ENCODE peak calls at places on chromosomes 3 and 15, in four cellular contexts. W, Z, P and F are unnamed samples.

GRCh38 chr15:88091444-88092016 is 165.0 kb downstream of the NTRK3 start:
- DNase-seq in Z (no peak), P (no peak), W (no peak), F (no peak)

GRCh38 chr15:24078310-24079029 is 391.4 kb upstream of the NDN start:
- DNase-seq in Z (no peak), P (no peak), W (no peak), F (no peak)

GRCh38 chr3:32630266-32630665 is 54.7 kb upstream of the CNOT10 start:
- DNase-seq in P (no peak), W (no peak), Z (no peak), F (no peak)

GRCh38 chr3:137035631-137036030 is 77.8 kb downstream of the IL20RB start:
- DNase-seq in Z (no peak), W (peak), P (no peak), F (no peak)

GRCh38 chr15:75437721-75438120 is 13.8 kb downstream of the SIN3A start:
- DNase-seq in P (no peak), Z (no peak), W (no peak), F (no peak)

GRCh38 chr3:124565551-124565950 is 164.7 kb upstream of the UMPS start:
- DNase-seq in W (no peak), Z (no peak), P (no peak), F (no peak)

GRCh38 chr15:58923696-58924300 is 9.7 kb downstream of the SLTM start:
- DNase-seq in P (no peak), Z (no peak), W (no peak), F (no peak)

GRCh38 chr3:66115858-66116654 is 77.3 kb upstream of the MAGI1 start:
- DNase-seq in Z (peak), P (peak), W (peak), F (peak)

GRCh38 chr3:8900065-8900464 is 63.2 kb downstream of the RAD18 start:
- DNase-seq in Z (no peak), P (peak), W (peak), F (no peak)

GRCh38 chr15:39730552-39730951 is 52.1 kb downstream of the FSIP1 start:
- DNase-seq in W (no peak), P (no peak), Z (no peak), F (no peak)

GRCh38 chr3:28726840-28727239 is 378.2 kb upstream of the AZI2 start:
- DNase-seq in Z (peak), W (no peak), P (peak), F (peak)

GRCh38 chr15:87269566-87269965 is 987.0 kb downstream of the NTRK3 start:
- DNase-seq in W (no peak), Z (no peak), P (peak), F (peak)

GRCh38 chr3:95333826-95334225 is 1271.0 kb downstream of the NSUN3 start:
- DNase-seq in P (no peak), W (no peak), Z (peak), F (peak)

GRCh38 chr3:52388933-52389332 is 56.0 kb downstream of the SEMA3G start:
- DNase-seq in W (no peak), P (no peak), Z (no peak), F (no peak)
- TF ChIP-seq CTCF in W (no peak), P (no peak), Z (no peak), F (no peak)

GRCh38 chr3:188573929-188574317 is 420.0 kb downstream of the LPP start:
- DNase-seq in Z (no peak), P (no peak), W (no peak), F (no peak)
- H3K4me3 ChIP-seq in Z (no peak), P (no peak), W (no peak), F (no peak)

GRCh38 chr3:156106721-156107373 is 13.5 kb upstream of the KCNAB1 start:
- DNase-seq in Z (no peak), W (no peak), P (no peak), F (no peak)
- TF ChIP-seq CTCF in Z (no peak), W (no peak), P (no peak), F (peak)

GRCh38 chr15:92653836-92654524 is 1.6 kb downstream of the FAM174B start:
- DNase-seq in P (peak), W (no peak), Z (peak), F (peak)

GRCh38 chr15:92655178-92655995 is at the start of gene FAM174B:
- DNase-seq in Z (peak), P (peak), W (no peak), F (no peak)

GRCh38 chr15:92653366-92653765 is 2.2 kb downstream of the FAM174B start:
- DNase-seq in W (no peak), Z (no peak), P (no peak), F (no peak)

GRCh38 chr15:92656089-92656488 is 514 bp upstream of the FAM174B start:
- DNase-seq in Z (no peak), P (no peak), W (no peak), F (no peak)

GRCh38 chr15:92654662-92655061 is 913 bp downstream of the FAM174B start:
- DNase-seq in Z (no peak), P (no peak), W (no peak), F (no peak)
- H3K4me3 ChIP-seq in Z (peak), P (no peak), W (no peak), F (no peak)